ENCODE peak calls at places on chromosomes 6 and 20, in five cellular contexts. M is hypothalamus, P is uterus, F is iPS-NIHi11, W is upper lobe of left lung. A is an unnamed sample.
A peak's percentile ranks its signal among the peaks of the same experiment; 100 is the strongest.

GRCh38 chr6:111492499-111492898 is 9.5 kb upstream of the REV3L start:
- DNase-seq in F (no peak), P (no peak), M (no peak), W (no peak), A (no peak)

GRCh38 chr6:63919556-63920110 is 284.0 kb downstream of the PHF3 start:
- DNase-seq in P (no peak), W (no peak), M (no peak), F (no peak), A (no peak)

GRCh38 chr20:36521526-36521925 is 19.8 kb upstream of the MYL9 start:
- DNase-seq in M (no peak), F (no peak), W (no peak), P (no peak), A (no peak)

GRCh38 chr6:35553309-35553708 is 40.6 kb upstream of the TULP1 start:
- DNase-seq in P (no peak), M (no peak), F (no peak), W (no peak), A (no peak)

GRCh38 chr20:6919792-6920468 is 152.4 kb downstream of the BMP2 start:
- DNase-seq in M (no peak), P (no peak), F (no peak), W (no peak), A (no peak)

GRCh38 chr6:11538049-11538798 is 675 bp downstream of the TMEM170B start:
- DNase-seq in P (peak; percentile 34), M (no peak), W (peak; percentile 90), F (peak; percentile 42), A (peak; percentile 36)

GRCh38 chr6:155314773-155315515 is 660 bp upstream of the TFB1M start:
- DNase-seq in M (no peak), W (no peak), F (peak; percentile 15), P (peak; percentile 36), A (peak; percentile 67)

GRCh38 chr20:38046572-38046971 is 13.0 kb downstream of the RPRD1B start:
- DNase-seq in W (no peak), P (no peak), F (peak; percentile 23), M (no peak), A (no peak)

GRCh38 chr20:51385941-51386530 is 156.5 kb downstream of the NFATC2 start:
- DNase-seq in P (no peak), M (no peak), W (no peak), F (peak; percentile 74), A (peak; percentile 58)

GRCh38 chr6:161922631-161923119 is 648.8 kb upstream of the AGPAT4 start:
- DNase-seq in M (no peak), F (peak; percentile 70), P (no peak), W (no peak), A (peak; percentile 81)

GRCh38 chr6:46414398-46414797 is 76.9 kb downstream of the RCAN2 start:
- DNase-seq in F (no peak), W (no peak), P (no peak), M (no peak), A (no peak)

GRCh38 chr6:11161031-11161966 is 49.8 kb upstream of the ERVFRD-1 start:
- DNase-seq in M (no peak), P (no peak), W (no peak), F (no peak), A (no peak)

GRCh38 chr6:106444777-106445507 is 84.4 kb downstream of the CRYBG1 start:
- DNase-seq in P (no peak), W (no peak), F (peak; percentile 82), M (no peak), A (no peak)

GRCh38 chr6:129923520-129923919 is 62.4 kb upstream of the TMEM244 start:
- DNase-seq in M (no peak), W (no peak), F (no peak), P (no peak), A (no peak)

GRCh38 chr6:43338243-43338642 is 29.6 kb upstream of the CRIP3 start:
- DNase-seq in M (no peak), F (no peak), W (no peak), P (no peak), A (no peak)

GRCh38 chr6:116247285-116247684 is 6.6 kb downstream of the TSPYL4 start:
- DNase-seq in W (no peak), M (no peak), F (no peak), P (no peak), A (no peak)

GRCh38 chr6:130742282-130742681 is 84.9 kb upstream of the SMLR1 start:
- DNase-seq in F (no peak), P (no peak), W (no peak), M (no peak), A (no peak)

GRCh38 chr6:87384449-87384848 is 23.3 kb upstream of the CFAP206 start:
- DNase-seq in M (no peak), W (no peak), F (no peak), P (no peak), A (no peak)

GRCh38 chr20:61263084-61263695 is 11.1 kb downstream of the CDH4 start:
- DNase-seq in P (no peak), W (no peak), F (peak; percentile 39), M (no peak), A (peak; percentile 47)

GRCh38 chr6:125003070-125003469 is 40.8 kb downstream of the RNF217 start:
- DNase-seq in M (no peak), P (no peak), W (no peak), F (no peak), A (no peak)

GRCh38 chr6:134680021-134680420 is 269.9 kb downstream of the ALDH8A1 start:
- DNase-seq in P (no peak), M (no peak), F (no peak), W (no peak), A (no peak)

GRCh38 chr20:61817061-61817460 is 248.6 kb downstream of the TAF4 start:
- DNase-seq in P (no peak), W (no peak), M (no peak), F (no peak), A (no peak)

GRCh38 chr6:149190228-149190831 is 127.2 kb upstream of the TAB2 start:
- DNase-seq in P (no peak), W (no peak), M (no peak), F (no peak), A (peak; percentile 30)

GRCh38 chr6:130622142-130622541 is 205.1 kb upstream of the SMLR1 start:
- DNase-seq in W (no peak), M (no peak), F (no peak), P (no peak), A (no peak)

GRCh38 chr6:157563611-157564284 is 182.8 kb downstream of the ZDHHC14 start:
- DNase-seq in F (no peak), M (no peak), P (no peak), W (no peak), A (no peak)

GRCh38 chr6:162610351-162610750 is 117.2 kb downstream of the PRKN start:
- DNase-seq in M (no peak), F (no peak), W (no peak), P (no peak), A (no peak)

GRCh38 chr20:53517146-53517545 is 76.5 kb downstream of the ZNF217 start:
- DNase-seq in P (no peak), W (no peak), F (no peak), M (no peak), A (no peak)

GRCh38 chr6:7910298-7910653 is 312 bp downstream of the TXNDC5 start:
- DNase-seq in P (no peak), W (no peak), F (peak; percentile 48), M (no peak), A (no peak)

A was measured in testis.